ENCODE peak calls at places on chromosomes 13 and 19, in six cellular contexts. H, G, M, Y, F and A are unnamed samples.
A peak's percentile ranks its signal among the peaks of the same experiment; 100 is the strongest.

GRCh38 chr13:98717256-98717655 is 35.2 kb downstream of the SLC15A1 start:
- DNase-seq in H (no peak), G (no peak), M (no peak), Y (no peak), F (no peak), A (no peak)

GRCh38 chr13:104140557-104140956 is 1074.3 kb upstream of the SLC10A2 start:
- DNase-seq in H (no peak), G (no peak), M (no peak), Y (no peak), F (no peak), A (no peak)

GRCh38 chr13:98315466-98315865 is 138.4 kb upstream of the RNF113B start:
- DNase-seq in H (no peak), G (no peak), M (no peak), Y (peak; percentile 71), F (no peak), A (no peak)

GRCh38 chr19:35903550-35904179 is 1.3 kb downstream of the HCST start:
- DNase-seq in H (peak; percentile 65), G (peak; percentile 76), M (peak; percentile 87), Y (peak; percentile 73), F (peak; percentile 43), A (peak; percentile 99)

GRCh38 chr13:111049791-111050538 is 65.1 kb upstream of the ARHGEF7 start:
- DNase-seq in H (peak; percentile 11), G (no peak), M (no peak), Y (no peak), F (peak; percentile 29), A (no peak)

GRCh38 chr13:109740121-109740520 is 46.3 kb downstream of the IRS2 start:
- DNase-seq in H (no peak), G (no peak), M (no peak), Y (no peak), F (no peak), A (no peak)

GRCh38 chr13:95605426-95606125 is 38.9 kb downstream of the DZIP1 start:
- DNase-seq in H (no peak), G (no peak), M (no peak), Y (no peak), F (no peak), A (no peak)

GRCh38 chr13:45932611-45933182 is 81.1 kb upstream of the SIAH3 start:
- DNase-seq in H (no peak), G (no peak), M (no peak), Y (no peak), F (no peak), A (peak; percentile 90)

GRCh38 chr13:73090812-73091187 is 32.0 kb downstream of the KLF5 start:
- DNase-seq in H (no peak), G (no peak), M (no peak), Y (no peak), F (no peak), A (no peak)

GRCh38 chr19:49411681-49412321 is 11.4 kb downstream of the PTH2 start:
- DNase-seq in H (no peak), G (no peak), M (no peak), Y (no peak), F (no peak), A (no peak)

GRCh38 chr13:101204270-101205011 is 211.9 kb downstream of the NALCN start:
- DNase-seq in H (no peak), G (no peak), M (no peak), Y (peak; percentile 33), F (no peak), A (no peak)

GRCh38 chr13:44934724-44935123 is 54.5 kb downstream of the NUFIP1 start:
- DNase-seq in H (no peak), G (no peak), M (no peak), Y (peak; percentile 67), F (no peak), A (no peak)

GRCh38 chr13:32314968-32315254 is 252 bp downstream of the ZAR1L start:
- DNase-seq in H (peak; percentile 19), G (no peak), M (peak; percentile 42), Y (peak; percentile 44), F (no peak), A (no peak)

GRCh38 chr13:73684750-73685149 is 449.5 kb downstream of the KLF12 start:
- DNase-seq in H (no peak), G (no peak), M (no peak), Y (no peak), F (no peak), A (no peak)

GRCh38 chr19:38389101-38389925 is 816 bp downstream of the SPRED3 start:
- DNase-seq in H (peak; percentile 41), G (peak; percentile 80), M (no peak), Y (peak; percentile 82), F (no peak), A (no peak)

GRCh38 chr19:49475995-49476880 is 2.2 kb downstream of the FLT3LG start:
- DNase-seq in H (peak; percentile 86), G (peak; percentile 82), M (peak; percentile 52), Y (no peak), F (no peak), A (no peak)

GRCh38 chr19:13794752-13795589 is at the start of gene ZSWIM4:
- DNase-seq in H (peak; percentile 99), G (peak; percentile 86), M (peak; percentile 91), Y (peak; percentile 99), F (peak; percentile 99), A (peak; percentile 99)

GRCh38 chr19:13797870-13798269 is 2.6 kb downstream of the ZSWIM4 start:
- DNase-seq in H (no peak), G (no peak), M (no peak), Y (peak; percentile 71), F (no peak), A (no peak)

GRCh38 chr19:13797058-13797440 is 1.8 kb downstream of the ZSWIM4 start:
- DNase-seq in H (no peak), G (no peak), M (no peak), Y (no peak), F (no peak), A (no peak)

GRCh38 chr19:13795595-13796300 is 505 bp downstream of the ZSWIM4 start:
- DNase-seq in H (peak; percentile 30), G (peak; percentile 20), M (no peak), Y (peak; percentile 28), F (no peak), A (no peak)

GRCh38 chr19:13796301-13797057 is 1.2 kb downstream of the ZSWIM4 start:
- DNase-seq in H (no peak), G (peak; percentile 68), M (no peak), Y (peak; percentile 98), F (peak; percentile 46), A (no peak)
- TF ChIP-seq CTCF in H (peak; percentile 55), G (no peak), M (no peak), Y (peak; percentile 49), F (peak; percentile 15), A (no peak)

GRCh38 chr19:10332158-10332964 is 968 bp downstream of the RAVER1 start:
- DNase-seq in H (no peak), G (no peak), M (no peak), Y (no peak), F (no peak), A (no peak)
- TF ChIP-seq CTCF in H (no peak), G (no peak), M (no peak), Y (peak; percentile 7), F (no peak), A (no peak)

GRCh38 chr13:52845334-52845761 is 3.1 kb downstream of the PCDH8 start:
- DNase-seq in H (peak; percentile 47), G (no peak), M (no peak), Y (no peak), F (no peak), A (no peak)
- TF ChIP-seq CTCF in H (no peak), G (no peak), M (no peak), Y (no peak), F (no peak), A (no peak)

GRCh38 chr13:30039506-30039905 is 189.1 kb upstream of the UBL3 start:
- DNase-seq in H (no peak), G (no peak), M (no peak), Y (no peak), F (no peak), A (no peak)

GRCh38 chr13:30037766-30038165 is 187.3 kb upstream of the UBL3 start:
- DNase-seq in H (no peak), G (no peak), M (no peak), Y (peak; percentile 59), F (no peak), A (no peak)

GRCh38 chr13:30037306-30037705 is 186.9 kb upstream of the UBL3 start:
- DNase-seq in H (peak; percentile 32), G (no peak), M (no peak), Y (no peak), F (no peak), A (no peak)

GRCh38 chr13:30042272-30042671 is 191.9 kb upstream of the UBL3 start:
- DNase-seq in H (no peak), G (no peak), M (no peak), Y (no peak), F (no peak), A (no peak)

DNA sequence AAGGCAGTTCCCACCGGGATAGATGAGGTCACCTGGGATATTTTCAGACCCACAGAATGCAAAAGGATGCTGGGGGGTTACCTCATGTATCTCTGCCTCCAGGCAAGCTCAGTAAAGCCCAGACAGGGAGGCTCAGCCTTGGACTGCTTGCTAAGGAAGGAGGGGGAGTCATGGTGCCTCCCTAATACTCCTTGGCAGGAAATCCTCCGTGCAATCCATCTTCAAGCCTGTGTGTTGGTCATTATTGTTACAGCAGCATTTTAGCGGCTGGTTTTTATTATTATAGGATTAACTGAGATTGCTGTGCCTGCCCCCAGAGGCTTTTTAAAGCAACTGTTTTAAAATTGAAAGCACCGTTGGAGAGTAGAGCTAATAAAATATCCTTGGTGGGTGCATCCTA is 188.5 kb upstream of the UBL3 start:
- DNase-seq in H (no peak), G (no peak), M (no peak), Y (peak; percentile 60), F (no peak), A (no peak)
- TF ChIP-seq CTCF in H (no peak), G (no peak), M (no peak), Y (peak; percentile 9), F (no peak), A (no peak)

GRCh38 chr19:33772102-33772857 is 24.4 kb upstream of the KCTD15 start:
- DNase-seq in H (no peak), G (no peak), M (no peak), Y (no peak), F (no peak), A (no peak)
- TF ChIP-seq CTCF in H (no peak), G (no peak), M (no peak), Y (no peak), F (no peak), A (no peak)